ENCODE peak calls at places on chromosomes 12 and 14, in four cellular contexts. O is neuronal stem cell, Z is HCT116, N is DND-41. G is an unnamed sample.

GRCh38 chr12:24839268-24839791 is 109.6 kb downstream of the BCAT1 start:
- DNase-seq in Z (no peak), N (no peak), O (no peak), G (no peak)

GRCh38 chr14:71266994-71267636 is 359.9 kb downstream of the PCNX1 start:
- DNase-seq in O (no peak), Z (no peak), N (no peak), G (no peak)

GRCh38 chr14:76968621-76969063 is 59.9 kb downstream of the IRF2BPL start:
- DNase-seq in N (no peak), Z (no peak), O (no peak), G (no peak)

GRCh38 chr14:80275208-80275850 is 64.0 kb upstream of the DIO2 start:
- DNase-seq in Z (no peak), O (no peak), N (no peak), G (no peak)

GRCh38 chr14:67837011-67837624 is 17.5 kb downstream of the RAD51B start:
- DNase-seq in O (no peak), Z (peak; percentile 72), N (peak; percentile 68), G (peak; percentile 60)

GRCh38 chr14:99159341-99160340 is 112.4 kb downstream of the BCL11B start:
- DNase-seq in Z (no peak), N (no peak), O (no peak), G (no peak)

GRCh38 chr12:104605685-104606084 is 148.9 kb downstream of the CHST11 start:
- DNase-seq in O (no peak), N (no peak), Z (no peak), G (no peak)

GRCh38 chr14:23118506-23119361 is at the start of gene CEBPE:
- DNase-seq in O (no peak), N (no peak), Z (no peak), G (no peak)

GRCh38 chr14:105855893-105856675 is 329.7 kb downstream of the TMEM121 start:
- DNase-seq in O (no peak), Z (no peak), N (peak; percentile 1), G (no peak)

GRCh38 chr12:111741235-111741812 is 25.4 kb upstream of the ALDH2 start:
- DNase-seq in Z (no peak), O (no peak), N (no peak), G (no peak)

GRCh38 chr12:13103391-13104033 is at the start of gene GSG1:
- DNase-seq in Z (no peak), O (no peak), N (no peak), G (no peak)
- H3K4me2 ChIP-seq in Z (peak within 1 kb of the TSS; percentile 88), O (no peak within 1 kb of the TSS), N (no peak within 1 kb of the TSS), G (peak within 1 kb of the TSS; percentile 94)

GRCh38 chr14:91380116-91380515 is 37.5 kb downstream of the CCDC88C start:
- DNase-seq in O (no peak), Z (no peak), N (no peak), G (no peak)

GRCh38 chr14:91377700-91378652 is 39.6 kb downstream of the CCDC88C start:
- DNase-seq in Z (no peak), O (no peak), N (no peak), G (peak; percentile 51)

GRCh38 chr14:91380610-91381371 is 36.8 kb downstream of the CCDC88C start:
- DNase-seq in Z (no peak), N (peak; percentile 47), O (no peak), G (no peak)

GRCh38 chr14:91376547-91377477 is 40.8 kb downstream of the CCDC88C start:
- DNase-seq in Z (no peak), N (no peak), O (no peak), G (peak; percentile 54)

GRCh38 chr14:91378945-91379932 is 38.4 kb downstream of the CCDC88C start:
- DNase-seq in N (no peak), Z (no peak), O (no peak), G (no peak)
- H3K4me2 ChIP-seq in N (no peak overlapping the region), Z (no peak overlapping the region), O (no peak overlapping the region), G (peak overlapping the region; percentile 92)

GRCh38 chr12:31715283-31715825 is 13.5 kb downstream of the AMN1 start:
- DNase-seq in O (no peak), N (no peak), Z (no peak), G (no peak)
- H3K4me2 ChIP-seq in O (no peak overlapping the region), N (no peak overlapping the region), Z (no peak overlapping the region), G (no peak overlapping the region)

GRCh38 chr12:76422878-76423438 is 74.7 kb upstream of the BBS10 start:
- DNase-seq in N (no peak), O (no peak), Z (no peak), G (no peak)
- H3K4me2 ChIP-seq in N (no peak overlapping the region), O (no peak overlapping the region), Z (no peak overlapping the region), G (no peak overlapping the region)

GRCh38 chr12:28540324-28540714 is 350.1 kb downstream of the CCDC91 start:
- DNase-seq in N (no peak), O (no peak), Z (no peak), G (no peak)

GRCh38 chr12:28537474-28537873 is 347.2 kb downstream of the CCDC91 start:
- DNase-seq in Z (no peak), O (no peak), N (no peak), G (no peak)

GRCh38 chr12:28536088-28536487 is 345.8 kb downstream of the CCDC91 start:
- DNase-seq in Z (no peak), O (no peak), N (no peak), G (no peak)

GRCh38 chr12:28543021-28543890 is 353.0 kb downstream of the CCDC91 start:
- DNase-seq in O (no peak), N (no peak), Z (no peak), G (peak; percentile 84)

GRCh38 chr12:28539691-28540323 is 349.6 kb downstream of the CCDC91 start:
- DNase-seq in N (no peak), Z (no peak), O (no peak), G (no peak)
- H3K4me2 ChIP-seq in N (no peak overlapping the region), Z (no peak overlapping the region), O (no peak overlapping the region), G (no peak overlapping the region)

DNA sequence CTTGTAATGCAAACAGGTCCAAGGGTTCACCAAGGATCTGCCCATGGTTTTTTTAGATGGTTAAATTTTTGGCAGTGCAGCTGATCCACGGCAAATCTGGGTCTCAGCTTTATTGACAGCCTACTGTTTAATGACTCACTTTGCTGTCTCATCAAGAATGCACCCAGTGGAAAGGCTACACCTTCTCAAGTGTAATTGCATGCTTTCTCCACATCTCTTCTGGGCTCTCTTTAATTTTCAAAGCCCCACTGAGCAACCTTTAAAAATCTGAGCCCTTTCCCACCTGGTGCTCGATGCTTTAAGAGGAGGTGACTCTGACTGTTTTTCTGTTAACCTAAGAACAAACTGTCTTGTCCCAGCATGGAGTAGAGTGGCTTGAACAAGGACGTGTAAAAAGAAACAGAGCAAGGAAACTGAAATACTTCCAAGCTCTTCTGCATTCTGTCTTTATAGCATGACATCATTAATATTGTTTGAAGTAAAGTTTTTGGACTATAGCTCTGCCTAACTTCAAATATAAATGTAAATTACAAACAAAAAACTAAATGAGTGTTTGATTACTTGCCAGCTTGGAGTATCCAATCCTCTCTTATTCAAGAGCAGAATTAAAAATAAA is 214.2 kb upstream of the KRR1 start:
- DNase-seq in Z (peak; percentile 89), O (no peak), N (no peak), G (no peak)
- H3K4me2 ChIP-seq in Z (peak overlapping the region; percentile 58), O (no peak overlapping the region), N (no peak overlapping the region), G (no peak overlapping the region)

GRCh38 chr12:13362260-13362841 is 165.8 kb downstream of the EMP1 start:
- DNase-seq in Z (peak; percentile 77), N (peak; percentile 57), O (peak; percentile 39), G (peak; percentile 67)

GRCh38 chr12:13368431-13368830 is 171.9 kb downstream of the EMP1 start:
- DNase-seq in N (no peak), O (no peak), Z (no peak), G (no peak)

GRCh38 chr12:13367973-13368372 is 171.4 kb downstream of the EMP1 start:
- DNase-seq in Z (no peak), N (no peak), O (no peak), G (no peak)

GRCh38 chr12:13368971-13369370 is 172.4 kb downstream of the EMP1 start:
- DNase-seq in N (no peak), O (peak; percentile 69), Z (no peak), G (no peak)

DNA sequence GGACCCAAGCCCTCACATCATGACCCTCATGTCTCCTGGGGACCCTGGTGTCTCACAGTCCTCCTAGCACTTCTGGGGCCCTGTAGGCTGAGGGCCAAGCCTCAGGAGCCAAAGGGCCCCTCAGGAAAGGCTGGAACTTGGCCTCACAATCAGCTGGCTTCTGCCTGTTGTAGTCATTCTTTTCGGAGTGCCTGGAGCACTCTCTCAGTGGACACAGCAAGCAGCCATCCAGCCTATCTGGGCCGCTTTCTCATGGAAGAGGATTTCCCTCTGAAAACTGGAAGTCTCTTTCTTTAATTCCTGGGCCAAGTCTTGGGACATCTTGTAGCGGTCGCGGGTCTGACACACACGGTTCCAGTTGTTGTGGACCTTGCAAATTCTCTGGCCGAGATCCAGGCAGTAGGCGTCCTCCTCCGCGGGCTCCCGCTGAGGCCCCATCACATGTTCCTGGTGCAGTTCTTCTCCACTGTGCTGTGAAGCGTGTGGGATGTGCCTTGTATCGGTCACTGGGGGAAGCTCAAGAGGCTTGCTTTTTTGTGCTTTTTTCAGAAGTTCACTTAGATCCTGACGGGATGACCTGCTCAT is 169.3 kb downstream of the EMP1 start:
- DNase-seq in N (no peak), Z (no peak), O (no peak), G (no peak)
- H3K4me2 ChIP-seq in N (no peak overlapping the region), Z (no peak overlapping the region), O (no peak overlapping the region), G (no peak overlapping the region)

GRCh38 chr14:59664741-59665140 is 88.1 kb upstream of the CCDC175 start:
- DNase-seq in N (no peak), Z (no peak), O (no peak), G (no peak)
- H3K4me2 ChIP-seq in N (no peak overlapping the region), Z (no peak overlapping the region), O (no peak overlapping the region), G (no peak overlapping the region)

GRCh38 chr12:95168746-95169145 is 48.5 kb downstream of the FGD6 start:
- DNase-seq in Z (no peak), N (no peak), O (peak; percentile 26), G (no peak)

GRCh38 chr12:95169368-95169767 is 47.9 kb downstream of the FGD6 start:
- DNase-seq in N (no peak), Z (peak; percentile 62), O (no peak), G (no peak)

GRCh38 chr12:95158919-95159318 is 58.3 kb downstream of the FGD6 start:
- DNase-seq in O (no peak), Z (no peak), N (no peak), G (no peak)

GRCh38 chr12:95164656-95165055 is 52.6 kb downstream of the FGD6 start:
- DNase-seq in N (no peak), Z (no peak), O (no peak), G (no peak)
- H3K4me2 ChIP-seq in N (no peak overlapping the region), Z (peak overlapping the region; percentile 1), O (no peak overlapping the region), G (no peak overlapping the region)

GRCh38 chr12:118312578-118312977 is 60.1 kb downstream of the TAOK3 start:
- DNase-seq in O (no peak), N (no peak), Z (no peak), G (no peak)
- H3K4me2 ChIP-seq in O (no peak overlapping the region), N (no peak overlapping the region), Z (no peak overlapping the region), G (no peak overlapping the region)

G was measured in MM.1S.